ENCODE peak calls at places on chromosomes 13 and 19, in ten cellular contexts. U, E, B, R, Q, Z, N, D, T and I are unnamed samples.

GRCh38 chr19:42370667-42371066 is 19.4 kb downstream of the CNFN start:
- DNase-seq in T (no peak), N (no peak), R (no peak), Q (no peak), D (no peak), E (no peak), U (no peak), Z (no peak), B (no peak), I (no peak)

GRCh38 chr13:36769545-36769944 is 49.5 kb upstream of the RFXAP start:
- DNase-seq in U (no peak), Q (no peak), B (no peak), Z (no peak), E (no peak), T (no peak), R (no peak), D (no peak), N (no peak), I (no peak)

GRCh38 chr19:12939292-12939606 is 840 bp downstream of the CALR start:
- DNase-seq in B (peak; percentile 86), Z (no peak), N (no peak), Q (peak; percentile 15), T (no peak), D (peak; percentile 70), R (no peak), E (no peak), U (no peak), I (peak; percentile 55)

GRCh38 chr13:50697746-50698526 is 145.6 kb downstream of the DLEU7 start:
- DNase-seq in Z (no peak), B (no peak), R (no peak), E (no peak), U (no peak), D (no peak), T (no peak), Q (no peak), N (no peak), I (no peak)

GRCh38 chr19:39438270-39438934 is 2.7 kb upstream of the RPS16 start:
- DNase-seq in D (no peak), E (no peak), N (peak; percentile 69), U (no peak), B (peak; percentile 49), Q (peak; percentile 71), R (no peak), T (no peak), Z (no peak), I (no peak)

GRCh38 chr13:87497426-87497825 is 173.7 kb upstream of the SLITRK5 start:
- DNase-seq in R (no peak), Q (no peak), Z (no peak), N (no peak), U (no peak), B (no peak), T (no peak), D (no peak), E (no peak), I (no peak)

GRCh38 chr13:53007872-53008271 is 20.7 kb upstream of the OLFM4 start:
- DNase-seq in Q (no peak), D (no peak), R (no peak), N (no peak), T (no peak), Z (no peak), E (no peak), U (no peak), B (no peak), I (no peak)

GRCh38 chr13:105196052-105196451 is 1339.4 kb downstream of the EFNB2 start:
- DNase-seq in Q (peak; percentile 38), U (peak; percentile 43), Z (no peak), E (no peak), B (peak; percentile 80), R (no peak), N (peak; percentile 52), T (no peak), D (no peak), I (no peak)

GRCh38 chr13:46032341-46032740 is 20.2 kb downstream of the ZC3H13 start:
- DNase-seq in E (no peak), U (no peak), D (no peak), B (no peak), T (no peak), Z (no peak), N (no peak), R (no peak), Q (no peak), I (no peak)